ENCODE peak calls at places on chromosomes 2 and 18, in nine cellular contexts. One of them, this sample, is unnamed.

GRCh38 chr18:23301971-23302370 is 151.1 kb upstream of the RIOK3 start:
- DNase-seq in dermis blood vessel endothelial cell: no peak
- DNase-seq in GM04504: no peak
- DNase-seq in NCI-H1105 treated with DMSO at 0.1 percent for 48 hours: peak
- DNase-seq in T-helper 22 cell: no peak
- DNase-seq in HFF-Myc: no peak
- DNase-seq in suprapubic skin: no peak
- DNase-seq in HTR-8/SVneo: no peak
- DNase-seq in cardiac fibroblast: no peak
- DNase-seq in this sample: no peak

GRCh38 chr18:22223263-22223960 is 54.0 kb downstream of the GATA6 start:
- DNase-seq in dermis blood vessel endothelial cell: peak
- DNase-seq in GM04504: peak
- DNase-seq in NCI-H1105 treated with DMSO at 0.1 percent for 48 hours: peak
- DNase-seq in T-helper 22 cell: no peak
- DNase-seq in HFF-Myc: peak
- DNase-seq in suprapubic skin: peak
- DNase-seq in HTR-8/SVneo: peak
- DNase-seq in cardiac fibroblast: peak
- DNase-seq in this sample: peak

GRCh38 chr2:17757321-17757720 is 3.4 kb downstream of the GEN1 start:
- DNase-seq in dermis blood vessel endothelial cell: peak
- DNase-seq in GM04504: no peak
- DNase-seq in NCI-H1105 treated with DMSO at 0.1 percent for 48 hours: no peak
- DNase-seq in T-helper 22 cell: no peak
- DNase-seq in HFF-Myc: no peak
- DNase-seq in suprapubic skin: no peak
- DNase-seq in HTR-8/SVneo: no peak
- DNase-seq in cardiac fibroblast: peak
- DNase-seq in this sample: peak

GRCh38 chr2:67085146-67085545 is 312.0 kb upstream of the ETAA1 start:
- DNase-seq in dermis blood vessel endothelial cell: no peak
- DNase-seq in GM04504: no peak
- DNase-seq in NCI-H1105 treated with DMSO at 0.1 percent for 48 hours: no peak
- DNase-seq in T-helper 22 cell: no peak
- DNase-seq in HFF-Myc: no peak
- DNase-seq in suprapubic skin: no peak
- DNase-seq in HTR-8/SVneo: no peak
- DNase-seq in cardiac fibroblast: no peak
- DNase-seq in this sample: no peak

GRCh38 chr2:10058251-10059015 is 15.1 kb downstream of the KLF11 start:
- DNase-seq in dermis blood vessel endothelial cell: no peak
- DNase-seq in GM04504: no peak
- DNase-seq in NCI-H1105 treated with DMSO at 0.1 percent for 48 hours: no peak
- DNase-seq in T-helper 22 cell: no peak
- DNase-seq in HFF-Myc: no peak
- DNase-seq in suprapubic skin: no peak
- DNase-seq in HTR-8/SVneo: no peak
- DNase-seq in cardiac fibroblast: no peak
- DNase-seq in this sample: no peak

GRCh38 chr2:214382229-214382628 is 28.6 kb upstream of the VWC2L start:
- DNase-seq in dermis blood vessel endothelial cell: no peak
- DNase-seq in GM04504: no peak
- DNase-seq in NCI-H1105 treated with DMSO at 0.1 percent for 48 hours: no peak
- DNase-seq in T-helper 22 cell: no peak
- DNase-seq in HFF-Myc: no peak
- DNase-seq in suprapubic skin: no peak
- DNase-seq in HTR-8/SVneo: no peak
- DNase-seq in cardiac fibroblast: no peak
- DNase-seq in this sample: no peak

GRCh38 chr2:50401772-50402653 is 629.9 kb downstream of the NRXN1 start:
- DNase-seq in dermis blood vessel endothelial cell: peak
- DNase-seq in GM04504: peak
- DNase-seq in NCI-H1105 treated with DMSO at 0.1 percent for 48 hours: peak
- DNase-seq in T-helper 22 cell: no peak
- DNase-seq in HFF-Myc: peak
- DNase-seq in suprapubic skin: no peak
- DNase-seq in HTR-8/SVneo: peak
- DNase-seq in cardiac fibroblast: peak
- DNase-seq in this sample: peak

GRCh38 chr2:2229898-2230817 is 100.9 kb downstream of the MYT1L start:
- DNase-seq in dermis blood vessel endothelial cell: peak
- DNase-seq in GM04504: no peak
- DNase-seq in NCI-H1105 treated with DMSO at 0.1 percent for 48 hours: no peak
- DNase-seq in T-helper 22 cell: no peak
- DNase-seq in HFF-Myc: no peak
- DNase-seq in suprapubic skin: no peak
- DNase-seq in HTR-8/SVneo: no peak
- DNase-seq in cardiac fibroblast: no peak
- DNase-seq in this sample: no peak

GRCh38 chr2:241040081-241040803 is 41.8 kb downstream of the SNED1 start:
- DNase-seq in dermis blood vessel endothelial cell: no peak
- DNase-seq in GM04504: no peak
- DNase-seq in NCI-H1105 treated with DMSO at 0.1 percent for 48 hours: no peak
- DNase-seq in T-helper 22 cell: no peak
- DNase-seq in HFF-Myc: no peak
- DNase-seq in suprapubic skin: no peak
- DNase-seq in HTR-8/SVneo: no peak
- DNase-seq in cardiac fibroblast: no peak
- DNase-seq in this sample: no peak

This sample was measured in epithelial cell of proximal tubule.